ENCODE peak calls at places on chromosomes 2 and 18, in four cellular contexts. D is activated gamma-delta T cell treated with anti-CD3 and anti-CD28 coated beads, Interleukin-2, amount 50 U/mL, for 16 hours; G is T-helper 2 cell; U is nephron progenitor cell. W is an unnamed sample.

GRCh38 chr18:33804258-33804657 is 226.2 kb downstream of the ASXL3 start:
- DNase-seq in U (no peak), G (no peak), D (no peak), W (no peak)

GRCh38 chr2:86305195-86305975 is 32.0 kb downstream of the REEP1 start:
- DNase-seq in U (no peak), G (no peak), D (no peak), W (no peak)

GRCh38 chr2:116499389-116499788 is 1315.1 kb upstream of the DDX18 start:
- DNase-seq in G (no peak), D (no peak), U (no peak), W (no peak)

GRCh38 chr2:113974727-113975126 is 84.8 kb downstream of the ACTR3 start:
- DNase-seq in U (no peak), D (no peak), G (no peak), W (no peak)

GRCh38 chr18:52045946-52046345 is 294.1 kb upstream of the DCC start:
- DNase-seq in G (no peak), D (no peak), U (no peak), W (no peak)

GRCh38 chr2:44805836-44806235 is 135.7 kb upstream of the SIX3 start:
- DNase-seq in G (no peak), D (no peak), U (no peak), W (no peak)

GRCh38 chr2:236731767-236732580 is 162.3 kb downstream of the ACKR3 start:
- DNase-seq in U (no peak), D (no peak), G (no peak), W (no peak)

GRCh38 chr2:69041214-69041613 is 28.2 kb downstream of the ANTXR1 start:
- DNase-seq in U (no peak), D (no peak), G (no peak), W (no peak)

GRCh38 chr18:50038448-50038847 is 156.5 kb downstream of the MYO5B start:
- DNase-seq in U (no peak), G (no peak), D (no peak), W (no peak)

GRCh38 chr2:179354739-179355537 is 90.3 kb upstream of the SESTD1 start:
- DNase-seq in G (no peak), D (no peak), U (no peak), W (no peak)

GRCh38 chr2:148643421-148643820 is 1.1 kb upstream of the EPC2 start:
- DNase-seq in G (no peak), D (no peak), U (no peak), W (no peak)

GRCh38 chr18:11074879-11075278 is 74.5 kb downstream of the PIEZO2 start:
- DNase-seq in U (no peak), G (no peak), D (no peak), W (no peak)

W was measured in T follicular helper cell.